ENCODE peak calls at places on chromosomes 4 and X, in six cellular contexts. G, A, I, E, Y and M are unnamed samples.

GRCh38 chr4:2415881-2416563 is 2.4 kb downstream of the ZFYVE28 start:
- DNase-seq in G (no peak), A (no peak), I (no peak), E (no peak), Y (no peak), M (no peak)

GRCh38 chr4:147078875-147079658 is 133.4 kb upstream of the TTC29 start:
- DNase-seq in G (no peak), A (no peak), I (no peak), E (no peak), Y (no peak), M (no peak)

GRCh38 chr4:46390353-46391058 is 578 bp upstream of the GABRA2 start:
- DNase-seq in G (no peak), A (no peak), I (peak; percentile 16), E (no peak), Y (peak; percentile 52), M (no peak)

GRCh38 chrX:18755651-18756050 is 48.2 kb downstream of the PPEF1 start:
- DNase-seq in G (no peak), A (no peak), I (no peak), E (no peak), Y (no peak), M (no peak)

GRCh38 chr4:100461796-100462195 is 56.0 kb downstream of the EMCN start:
- DNase-seq in G (no peak), A (no peak), I (no peak), E (no peak), Y (no peak), M (no peak)

GRCh38 chr4:37246891-37247290 is 2.3 kb downstream of the NWD2 start:
- DNase-seq in G (no peak), A (no peak), I (no peak), E (no peak), Y (no peak), M (no peak)

GRCh38 chr4:34193451-34194154 is 2050.7 kb downstream of the ARAP2 start:
- DNase-seq in G (no peak), A (no peak), I (no peak), E (no peak), Y (no peak), M (no peak)

GRCh38 chr4:26320159-26320452 is 708 bp upstream of the RBPJ start:
- DNase-seq in G (no peak), A (no peak), I (no peak), E (peak; percentile 82), Y (no peak), M (peak; percentile 69)

GRCh38 chrX:20270557-20270880 is 3.8 kb upstream of the RPS6KA3 start:
- DNase-seq in G (no peak), A (no peak), I (no peak), E (no peak), Y (no peak), M (no peak)

GRCh38 chr4:87974856-87975462 is 555 bp upstream of the SPP1 start:
- DNase-seq in G (no peak), A (no peak), I (no peak), E (no peak), Y (no peak), M (no peak)

GRCh38 chr4:38560763-38561558 is 103.0 kb upstream of the KLF3 start:
- DNase-seq in G (no peak), A (peak; percentile 57), I (no peak), E (peak; percentile 76), Y (no peak), M (peak; percentile 73)

GRCh38 chr4:85837334-85837733 is 362.4 kb downstream of the ARHGAP24 start:
- DNase-seq in G (no peak), A (no peak), I (no peak), E (no peak), Y (no peak), M (no peak)

GRCh38 chr4:186857793-186858192 is 134.1 kb upstream of the FAT1 start:
- DNase-seq in G (no peak), A (no peak), I (no peak), E (no peak), Y (no peak), M (no peak)

GRCh38 chrX:51461053-51462050 is 35.0 kb downstream of the NUDT11 start:
- DNase-seq in G (no peak), A (no peak), I (peak; percentile 23), E (peak; percentile 30), Y (no peak), M (peak; percentile 19)

GRCh38 chr4:87144346-87144745 is 76.1 kb downstream of the KLHL8 start:
- DNase-seq in G (no peak), A (no peak), I (no peak), E (no peak), Y (no peak), M (no peak)

GRCh38 chrX:111181883-111182400 is 86.0 kb downstream of the PAK3 start:
- DNase-seq in G (no peak), A (no peak), I (peak; percentile 11), E (no peak), Y (no peak), M (no peak)

GRCh38 chr4:21628116-21628515 is 320.5 kb downstream of the KCNIP4 start:
- DNase-seq in G (no peak), A (no peak), I (no peak), E (no peak), Y (no peak), M (no peak)

GRCh38 chr4:1544861-1545275 is 138.6 kb upstream of the NKX1-1 start:
- DNase-seq in G (no peak), A (no peak), I (peak; percentile 17), E (no peak), Y (no peak), M (no peak)

GRCh38 chrX:103685396-103685795 is 1.1 kb downstream of the MORF4L2 start:
- DNase-seq in G (no peak), A (no peak), I (no peak), E (no peak), Y (no peak), M (no peak)

GRCh38 chr4:1243451-1244080 is 5.4 kb downstream of the CTBP1 start:
- DNase-seq in G (no peak), A (peak; percentile 28), I (no peak), E (no peak), Y (peak; percentile 33), M (no peak)

GRCh38 chr4:182944484-182945227 is 27.5 kb upstream of the DCTD start:
- DNase-seq in G (no peak), A (no peak), I (no peak), E (no peak), Y (no peak), M (no peak)

GRCh38 chrX:103215768-103216085 is 819 bp downstream of the BEX4 start:
- DNase-seq in G (no peak), A (no peak), I (no peak), E (no peak), Y (no peak), M (no peak)

GRCh38 chrX:15834827-15835595 is 19.6 kb downstream of the AP1S2 start:
- DNase-seq in G (no peak), A (no peak), I (no peak), E (no peak), Y (no peak), M (no peak)

GRCh38 chr4:146661368-146661767 is 22.7 kb downstream of the POU4F2 start:
- DNase-seq in G (no peak), A (no peak), I (no peak), E (peak; percentile 1), Y (no peak), M (no peak)

GRCh38 chr4:53908661-53909078 is 155.7 kb downstream of the CHIC2 start:
- DNase-seq in G (peak; percentile 74), A (peak; percentile 10), I (no peak), E (peak; percentile 49), Y (no peak), M (peak; percentile 35)

GRCh38 chrX:77788050-77788449 is 2.0 kb upstream of the ATRX start:
- DNase-seq in G (no peak), A (no peak), I (no peak), E (no peak), Y (no peak), M (no peak)

DNA sequence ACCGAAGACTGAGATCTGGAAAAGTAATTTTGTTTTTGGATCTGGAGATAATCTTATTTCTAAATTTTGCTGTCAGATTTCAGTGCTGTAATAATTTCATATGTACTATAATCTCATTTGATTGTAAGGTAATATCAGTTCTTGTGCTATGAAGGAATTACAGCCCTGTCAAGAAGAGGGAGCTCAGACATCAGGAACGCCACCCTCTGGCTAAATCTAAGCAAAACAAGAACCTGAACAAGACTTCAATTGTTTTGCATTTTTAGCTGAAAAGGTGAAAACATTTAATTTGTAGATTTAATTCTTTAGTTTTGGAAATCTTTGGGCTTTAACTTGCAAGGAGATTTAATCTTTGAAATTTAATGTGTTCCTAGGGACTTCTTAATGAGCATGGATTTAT is 525.4 kb upstream of the HS3ST1 start:
- DNase-seq in G (no peak), A (no peak), I (no peak), E (no peak), Y (no peak), M (no peak)
- TF ChIP-seq CTCF in G (no peak), A (peak; percentile 7), I (peak; percentile 30), E (peak; percentile 20), Y (peak; percentile 44), M (no peak)

DNA sequence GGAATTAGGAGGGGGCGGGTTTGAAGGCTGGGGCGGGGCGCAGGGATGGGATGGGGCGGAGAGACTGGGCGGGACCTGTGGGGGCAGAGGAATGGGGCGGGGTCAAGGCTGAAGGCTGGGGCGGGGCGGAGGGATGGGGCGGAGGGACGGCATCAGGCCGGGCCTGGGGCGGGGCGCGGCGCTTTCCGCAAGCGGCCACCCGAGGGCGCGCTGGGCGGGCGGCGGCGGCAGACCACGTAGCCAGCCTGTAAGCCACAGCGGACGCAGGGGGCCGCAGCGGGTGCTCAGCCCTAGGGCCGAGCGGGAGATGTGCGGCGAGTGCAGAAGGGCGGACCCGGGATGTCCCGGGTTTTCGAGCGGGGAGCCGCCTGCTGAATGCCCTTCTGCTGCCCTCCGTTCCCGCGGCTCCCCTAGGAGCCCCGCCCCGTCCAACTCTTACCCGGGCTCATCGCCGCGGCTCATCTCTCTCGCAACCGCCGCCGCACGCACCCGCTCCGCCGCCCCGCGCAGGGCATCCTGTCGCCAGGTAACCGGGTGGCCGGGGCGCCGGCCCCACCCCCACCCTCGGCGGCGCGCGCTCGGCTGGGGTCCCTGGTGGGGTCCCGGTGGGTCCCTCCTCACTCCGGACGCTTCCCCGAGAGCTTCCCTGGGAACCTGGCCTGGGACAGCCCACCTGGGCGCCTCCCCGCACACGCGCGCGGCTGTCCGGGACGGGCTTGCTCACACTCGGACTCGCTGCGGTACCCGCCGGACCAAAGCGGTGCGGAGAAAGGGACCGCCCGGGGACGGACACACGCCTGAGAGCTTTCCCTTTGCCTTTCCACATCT is at the start of gene CCDC110:
- DNase-seq in G (peak; percentile 18), A (peak; percentile 89), I (peak; percentile 98), E (peak; percentile 100), Y (peak; percentile 94), M (peak; percentile 100)
- TF ChIP-seq CTCF in G (peak; percentile 47), A (peak; percentile 40), I (peak; percentile 53), E (peak; percentile 89), Y (peak; percentile 76), M (peak; percentile 81)

GRCh38 chrX:30144971-30145731 is 70.2 kb upstream of the MAGEB2 start:
- DNase-seq in G (no peak), A (no peak), I (no peak), E (no peak), Y (no peak), M (no peak)

GRCh38 chrX:30141966-30142365 is 73.4 kb upstream of the MAGEB2 start:
- DNase-seq in G (no peak), A (no peak), I (no peak), E (peak; percentile 44), Y (no peak), M (no peak)

GRCh38 chrX:30147996-30148643 is 67.2 kb upstream of the MAGEB2 start:
- DNase-seq in G (no peak), A (no peak), I (no peak), E (no peak), Y (no peak), M (no peak)

GRCh38 chrX:30144221-30144620 is 71.1 kb upstream of the MAGEB2 start:
- DNase-seq in G (no peak), A (no peak), I (no peak), E (no peak), Y (no peak), M (no peak)
- TF ChIP-seq CTCF in G (no peak), A (no peak), I (no peak), E (no peak), Y (no peak), M (no peak)

GRCh38 chr4:4327652-4328121 is 37.6 kb downstream of the ZBTB49 start:
- DNase-seq in G (no peak), A (no peak), I (peak; percentile 58), E (no peak), Y (no peak), M (peak; percentile 30)
- TF ChIP-seq CTCF in G (peak; percentile 31), A (peak; percentile 39), I (peak; percentile 30), E (peak; percentile 26), Y (no peak), M (peak; percentile 14)